ENCODE peak calls at places on chromosomes 7 and 10, in four cellular contexts. T, P, W and R are unnamed samples.
A peak's percentile ranks its signal among the peaks of the same experiment; 100 is the strongest.

GRCh38 chr10:69757553-69758309 is 44.0 kb upstream of the COL13A1 start:
- DNase-seq in P (peak; percentile 67), T (no peak), W (no peak), R (no peak)

GRCh38 chr7:66948480-66949109 is 27.6 kb downstream of the TMEM248 start:
- DNase-seq in P (no peak), W (no peak), T (no peak), R (no peak)

GRCh38 chr7:101390901-101391301 is 28.2 kb downstream of the COL26A1 start:
- DNase-seq in T (no peak), P (no peak), W (peak; percentile 23), R (no peak)

GRCh38 chr10:124467165-124467564 is 5.5 kb downstream of the LHPP start:
- DNase-seq in P (no peak), T (no peak), W (no peak), R (no peak)

GRCh38 chr10:18401416-18402195 is 249.8 kb downstream of the NSUN6 start:
- DNase-seq in P (no peak), T (no peak), W (no peak), R (no peak)

GRCh38 chr7:52507546-52507945 is 527.9 kb upstream of the POM121L12 start:
- DNase-seq in T (no peak), W (no peak), P (no peak), R (no peak)

GRCh38 chr7:74097937-74098614 is 14.5 kb downstream of the LIMK1 start:
- DNase-seq in T (peak; percentile 79), P (no peak), W (peak; percentile 24), R (no peak)

GRCh38 chr10:86690231-86690630 is 21.9 kb downstream of the LDB3 start:
- DNase-seq in T (no peak), P (no peak), W (no peak), R (no peak)

GRCh38 chr7:74709880-74710671 is 52.6 kb downstream of the GTF2I start:
- DNase-seq in P (no peak), T (no peak), W (no peak), R (no peak)

GRCh38 chr7:66508431-66508830 is 120.2 kb upstream of the KCTD7 start:
- DNase-seq in P (no peak), T (no peak), W (no peak), R (no peak)

GRCh38 chr7:149432121-149432691 is 28.7 kb downstream of the ZNF777 start:
- DNase-seq in P (no peak), W (no peak), T (no peak), R (peak; percentile 78)

GRCh38 chr7:32506266-32507054 is 11.2 kb downstream of the AVL9 start:
- DNase-seq in T (no peak), P (no peak), W (no peak), R (no peak)

GRCh38 chr7:20075992-20076813 is 141.0 kb downstream of the MACC1 start:
- DNase-seq in W (no peak), P (no peak), T (no peak), R (no peak)

GRCh38 chr10:133230387-133231195 is 574 bp downstream of the UTF1 start:
- DNase-seq in W (peak; percentile 25), P (no peak), T (no peak), R (peak; percentile 36)

GRCh38 chr7:47952224-47952623 is 4.0 kb upstream of the PKD1L1 start:
- DNase-seq in P (no peak), W (no peak), T (no peak), R (no peak)

GRCh38 chr7:77811895-77812685 is 13.5 kb downstream of the PHTF2 start:
- DNase-seq in T (no peak), P (no peak), W (no peak), R (no peak)

GRCh38 chr7:129434172-129434845 is at the start of gene STRIP2:
- DNase-seq in P (peak; percentile 91), W (peak; percentile 91), T (peak; percentile 88), R (peak; percentile 99)

GRCh38 chr10:32943395-32943794 is 14.6 kb downstream of the ITGB1 start:
- DNase-seq in P (no peak), T (no peak), W (no peak), R (no peak)

GRCh38 chr10:132465889-132466519 is 69.0 kb downstream of the PWWP2B start:
- DNase-seq in P (peak; percentile 50), W (no peak), T (no peak), R (no peak)

GRCh38 chr7:98360221-98361124 is 40.4 kb downstream of the BAIAP2L1 start:
- DNase-seq in P (no peak), T (no peak), W (peak; percentile 74), R (peak; percentile 84)

GRCh38 chr10:132464256-132465192 is 67.5 kb downstream of the PWWP2B start:
- DNase-seq in T (peak; percentile 82), P (peak; percentile 89), W (peak; percentile 68), R (no peak)

GRCh38 chr10:133394801-133395221 is 854 bp downstream of the MTG1 start:
- DNase-seq in T (no peak), P (no peak), W (no peak), R (no peak)

GRCh38 chr7:38801786-38802185 is 107.2 kb downstream of the VPS41 start:
- DNase-seq in T (no peak), P (no peak), W (no peak), R (no peak)

GRCh38 chr7:155206286-155207020 is 91.2 kb upstream of the INSIG1 start:
- DNase-seq in W (peak; percentile 56), T (peak; percentile 68), P (no peak), R (peak; percentile 79)

GRCh38 chr10:17428616-17429097 is 25.7 kb downstream of the ST8SIA6 start:
- DNase-seq in T (no peak), P (no peak), W (peak; percentile 15), R (no peak)

GRCh38 chr10:78474743-78475142 is 441.1 kb downstream of the RPS24 start:
- DNase-seq in T (no peak), P (no peak), W (no peak), R (no peak)
- TF ChIP-seq POLR2A in T (no peak), P (no peak), W (no peak), R (no peak)

GRCh38 chr7:23372671-23373070 is 73.5 kb downstream of the MALSU1 start:
- DNase-seq in P (no peak), W (no peak), T (no peak), R (no peak)

GRCh38 chr7:23369695-23370404 is 70.7 kb downstream of the MALSU1 start:
- DNase-seq in P (no peak), W (no peak), T (no peak), R (no peak)

GRCh38 chr7:23369100-23369499 is 70.0 kb downstream of the MALSU1 start:
- DNase-seq in T (no peak), P (no peak), W (no peak), R (no peak)

GRCh38 chr7:23377134-23377533 is 78.0 kb downstream of the MALSU1 start:
- DNase-seq in T (no peak), W (no peak), P (no peak), R (no peak)

DNA sequence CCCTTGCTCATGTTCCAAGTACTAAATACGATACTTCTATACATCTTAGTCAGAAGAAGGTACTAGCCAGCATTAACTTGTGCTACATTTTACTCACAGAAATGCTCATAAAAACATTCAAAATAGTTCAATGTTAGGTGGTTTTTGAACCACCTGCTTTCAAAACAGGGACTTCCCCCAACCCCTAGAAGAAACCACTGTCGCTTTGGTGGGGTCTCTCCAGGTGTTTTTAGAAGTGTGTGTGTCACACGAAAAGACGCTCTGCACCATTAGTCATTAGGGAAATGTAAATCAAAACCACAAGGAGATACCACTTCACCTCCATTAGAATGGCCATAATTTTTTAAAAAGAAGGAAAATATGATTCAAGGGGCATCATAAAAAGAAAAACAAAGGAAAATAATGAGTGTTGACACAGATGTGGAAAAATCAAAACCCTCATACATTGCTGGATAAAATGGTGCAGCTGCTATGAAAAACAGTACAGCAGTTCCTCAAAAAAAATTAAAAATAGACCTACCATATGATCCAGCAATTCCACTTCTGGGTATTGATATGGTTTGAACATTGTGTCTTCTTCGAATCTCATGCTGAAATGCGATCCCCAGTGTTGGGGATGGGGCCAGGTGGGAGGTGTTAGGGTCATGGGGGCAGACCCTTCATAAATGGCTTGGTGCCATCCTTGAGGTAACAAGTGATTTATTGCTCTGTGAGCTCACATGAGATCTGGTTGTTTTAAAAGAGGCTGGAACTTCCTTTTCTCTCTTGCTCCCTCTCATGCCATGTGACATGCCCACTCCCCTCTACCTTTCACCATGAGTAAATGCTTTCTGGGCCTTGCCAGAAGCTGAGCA is 74.2 kb downstream of the MALSU1 start:
- DNase-seq in P (no peak), T (no peak), W (no peak), R (no peak)
- TF ChIP-seq POLR2A in P (no peak), T (no peak), W (no peak), R (no peak)

DNA sequence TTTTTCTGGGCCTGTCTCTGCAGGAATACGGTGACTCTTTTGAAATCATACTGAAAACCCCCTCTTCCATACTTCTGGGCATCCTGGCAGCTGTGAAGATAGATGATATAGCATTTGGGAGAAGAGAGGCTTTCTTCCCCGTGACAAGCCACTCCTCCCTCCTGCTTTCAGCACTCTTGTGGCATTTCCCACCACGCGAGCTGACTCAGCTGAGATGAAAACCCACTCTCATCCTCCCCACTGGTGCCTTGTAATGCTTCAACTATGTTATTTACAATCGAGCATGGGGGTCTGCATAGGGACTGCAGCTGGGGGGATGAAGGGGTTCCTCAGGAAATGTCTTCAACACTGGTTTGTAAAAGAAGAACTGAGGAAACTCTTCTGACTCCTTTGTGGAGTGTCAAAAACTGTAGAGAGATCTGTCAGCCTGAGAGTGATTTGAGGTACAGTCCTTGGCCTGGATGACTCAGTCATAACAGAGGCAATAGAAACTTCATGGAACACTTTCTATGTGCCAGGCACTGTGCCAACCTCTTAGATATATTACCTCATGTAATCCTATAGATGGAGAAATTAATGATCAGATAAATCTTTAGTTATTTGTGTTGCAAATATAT is 1.7 kb upstream of the TBATA start:
- DNase-seq in P (no peak), W (no peak), T (no peak), R (no peak)
- TF ChIP-seq POLR2A in P (no peak), W (no peak), T (no peak), R (no peak)

GRCh38 chr10:128066954-128067382 is 59.3 kb downstream of the MKI67 start:
- DNase-seq in W (peak; percentile 3), P (no peak), T (no peak), R (no peak)
- TF ChIP-seq POLR2A in W (no peak), P (no peak), T (no peak), R (no peak)

DNA sequence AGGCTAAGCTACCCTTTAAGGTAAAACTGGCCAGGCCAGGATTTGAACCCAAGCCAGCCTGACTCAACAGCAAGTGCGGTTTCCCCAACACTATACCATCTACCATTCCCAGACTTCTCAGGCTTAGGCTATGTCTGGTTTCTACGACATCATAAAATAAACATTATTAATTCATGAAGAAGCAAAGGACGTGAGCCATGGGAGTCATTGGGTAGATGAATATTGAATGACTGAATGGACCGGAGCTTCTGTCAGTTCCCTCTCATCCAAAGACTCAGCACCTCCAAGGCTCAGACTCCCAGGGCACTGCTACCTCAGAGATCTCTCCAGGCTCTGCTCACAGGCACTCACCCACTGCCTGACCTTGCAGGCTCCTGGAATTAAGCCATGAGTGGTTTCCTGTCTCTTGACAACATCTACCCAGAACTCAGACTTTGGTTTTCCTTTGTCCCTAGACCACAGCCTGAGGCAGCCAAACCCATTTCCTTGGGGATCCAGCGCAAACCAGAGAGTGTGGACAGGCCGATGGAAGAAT is 64.6 kb upstream of the STEAP1B start:
- DNase-seq in W (no peak), T (no peak), P (no peak), R (no peak)
- TF ChIP-seq POLR2A in W (no peak), T (no peak), P (no peak), R (no peak)

GRCh38 chr7:116672596-116673503 is 854 bp downstream of the MET start:
- DNase-seq in W (peak; percentile 26), P (no peak), T (no peak), R (no peak)

GRCh38 chr7:116673504-116673865 is 1.5 kb downstream of the MET start:
- DNase-seq in P (no peak), W (no peak), T (no peak), R (no peak)

GRCh38 chr7:116671111-116671510 is 885 bp upstream of the MET start:
- DNase-seq in T (no peak), P (no peak), W (no peak), R (no peak)

GRCh38 chr7:116670409-116671036 is 1.5 kb upstream of the MET start:
- DNase-seq in P (no peak), W (no peak), T (no peak), R (no peak)

GRCh38 chr7:116671681-116672595 is at the start of gene MET:
- DNase-seq in T (peak; percentile 75), P (peak; percentile 27), W (peak; percentile 86), R (peak; percentile 94)
- TF ChIP-seq POLR2A in T (no peak), P (no peak), W (no peak), R (no peak)